ENCODE peak calls at places on chromosomes 6 and 20, in nine cellular contexts. N, F, Y, K, B, E, L, P and G are unnamed samples.

GRCh38 chr6:3305831-3306230 is 47.1 kb downstream of the PSMG4 start:
- DNase-seq in N (no peak), F (no peak), Y (no peak), K (no peak), B (no peak), E (peak), L (no peak), P (no peak), G (no peak)

GRCh38 chr20:9831032-9831431 is 7.8 kb downstream of the PAK5 start:
- DNase-seq in N (no peak), F (no peak), Y (no peak), K (no peak), B (no peak), E (no peak), L (no peak), P (no peak), G (no peak)

GRCh38 chr6:82954351-82954750 is 111.3 kb downstream of the UBE3D start:
- DNase-seq in N (no peak), F (no peak), Y (peak), K (no peak), B (no peak), E (no peak), L (no peak), P (no peak), G (no peak)

GRCh38 chr20:13819885-13820645 is 35.2 kb downstream of the NDUFAF5 start:
- DNase-seq in N (no peak), F (peak), Y (peak), K (peak), B (no peak), E (peak), L (peak), P (peak), G (no peak)

GRCh38 chr6:33926451-33926850 is 122.6 kb upstream of the MLN start:
- DNase-seq in N (no peak), F (no peak), Y (no peak), K (no peak), B (no peak), E (no peak), L (no peak), P (peak), G (no peak)

GRCh38 chr6:100209323-100210137 is 215.5 kb upstream of the MCHR2 start:
- DNase-seq in N (no peak), F (no peak), Y (peak), K (no peak), B (no peak), E (no peak), L (no peak), P (no peak), G (no peak)

GRCh38 chr6:10695086-10695657 is 400 bp downstream of the PAK1IP1 start:
- DNase-seq in N (no peak), F (no peak), Y (peak), K (no peak), B (no peak), E (no peak), L (no peak), P (no peak), G (no peak)

GRCh38 chr20:62898970-62899632 is 27.2 kb downstream of the DIDO1 start:
- DNase-seq in N (no peak), F (no peak), Y (no peak), K (no peak), B (no peak), E (no peak), L (no peak), P (no peak), G (peak)

GRCh38 chr6:3221579-3221978 is 5.9 kb downstream of the TUBB2B start:
- DNase-seq in N (no peak), F (no peak), Y (no peak), K (no peak), B (no peak), E (no peak), L (no peak), P (no peak), G (no peak)

GRCh38 chr6:112232845-112233256 is 21.5 kb downstream of the LAMA4 start:
- DNase-seq in N (no peak), F (no peak), Y (peak), K (no peak), B (no peak), E (peak), L (no peak), P (no peak), G (no peak)

GRCh38 chr6:53992522-53992921 is 118.7 kb upstream of the MLIP start:
- DNase-seq in N (no peak), F (no peak), Y (no peak), K (no peak), B (no peak), E (no peak), L (no peak), P (no peak), G (no peak)

GRCh38 chr20:38272398-38272797 is 11.9 kb upstream of the KIAA1755 start:
- DNase-seq in N (no peak), F (no peak), Y (peak), K (no peak), B (no peak), E (no peak), L (no peak), P (no peak), G (no peak)

GRCh38 chr6:99119109-99120031 is 171.6 kb upstream of the FBXL4 start:
- DNase-seq in N (no peak), F (no peak), Y (peak), K (peak), B (no peak), E (no peak), L (no peak), P (peak), G (no peak)

GRCh38 chr6:5135783-5136376 is 50.7 kb downstream of the PPP1R3G start:
- DNase-seq in N (no peak), F (no peak), Y (no peak), K (no peak), B (no peak), E (no peak), L (no peak), P (no peak), G (no peak)

GRCh38 chr20:21323640-21324039 is 20.5 kb downstream of the XRN2 start:
- DNase-seq in N (no peak), F (no peak), Y (peak), K (no peak), B (no peak), E (no peak), L (no peak), P (peak), G (no peak)

GRCh38 chr6:158290659-158291058 is 21.6 kb upstream of the TULP4 start:
- DNase-seq in N (no peak), F (peak), Y (no peak), K (no peak), B (no peak), E (no peak), L (no peak), P (no peak), G (peak)

GRCh38 chr20:47857142-47857993 is 72.1 kb upstream of the SULF2 start:
- DNase-seq in N (no peak), F (no peak), Y (no peak), K (peak), B (no peak), E (peak), L (peak), P (no peak), G (peak)

GRCh38 chr6:131852200-131852599 is 44.4 kb downstream of the ENPP1 start:
- DNase-seq in N (no peak), F (no peak), Y (no peak), K (no peak), B (no peak), E (no peak), L (no peak), P (no peak), G (no peak)

GRCh38 chr6:36886948-36887347 is 1.2 kb downstream of the C6orf89 start:
- DNase-seq in N (no peak), F (no peak), Y (no peak), K (no peak), B (no peak), E (no peak), L (no peak), P (no peak), G (no peak)
- TF ChIP-seq POLR2A in N (no peak), F (no peak), Y (no peak), K (no peak), B (no peak), E (no peak), L (no peak), P (no peak), G (no peak)

DNA sequence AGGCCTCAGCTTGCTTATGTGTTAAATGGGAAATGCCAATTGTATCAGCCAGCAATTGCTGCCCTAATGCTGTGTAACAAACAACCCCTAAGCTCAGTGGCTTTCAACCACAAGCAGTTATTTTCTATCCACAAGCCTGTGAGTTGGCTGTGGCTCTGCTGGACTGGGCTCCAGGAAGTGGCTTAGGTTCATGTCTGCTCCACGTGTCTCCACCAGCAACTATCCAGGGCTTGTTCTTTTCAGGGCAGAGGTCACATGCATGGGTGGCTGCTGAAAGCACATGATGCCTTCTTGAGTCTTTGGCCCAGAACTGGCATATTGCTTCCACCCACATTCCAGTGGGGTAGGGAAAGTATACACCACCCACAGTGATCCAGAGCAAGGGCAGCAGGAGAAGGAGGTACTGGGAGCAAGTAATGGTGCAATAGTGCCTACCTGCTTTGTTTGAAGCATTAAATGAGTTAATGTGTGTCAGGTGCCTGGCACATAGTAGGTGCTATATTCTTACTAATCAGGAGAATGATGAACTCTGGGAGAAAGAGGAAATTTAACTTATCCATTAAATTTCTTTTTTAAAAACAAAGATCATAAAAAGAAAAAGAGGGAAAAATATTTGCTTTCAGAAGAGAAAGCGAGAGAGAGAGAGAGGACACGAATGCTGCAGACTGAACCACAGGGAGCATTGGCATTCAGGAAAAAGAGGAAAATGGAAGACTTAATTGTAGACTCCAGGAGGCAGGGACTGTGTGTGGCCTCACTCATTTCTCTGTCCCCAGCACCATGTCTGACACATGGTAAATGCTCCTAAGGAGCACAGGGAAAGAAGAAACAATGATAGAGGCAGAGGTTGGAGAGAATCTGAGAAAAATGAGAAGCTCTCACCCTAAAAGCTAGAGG is 25.2 kb upstream of the RNF24 start:
- DNase-seq in N (no peak), F (peak), Y (no peak), K (no peak), B (no peak), E (no peak), L (no peak), P (no peak), G (no peak)
- TF ChIP-seq POLR2A in N (no peak), F (no peak), Y (no peak), K (no peak), B (no peak), E (no peak), L (no peak), P (no peak), G (no peak)

DNA sequence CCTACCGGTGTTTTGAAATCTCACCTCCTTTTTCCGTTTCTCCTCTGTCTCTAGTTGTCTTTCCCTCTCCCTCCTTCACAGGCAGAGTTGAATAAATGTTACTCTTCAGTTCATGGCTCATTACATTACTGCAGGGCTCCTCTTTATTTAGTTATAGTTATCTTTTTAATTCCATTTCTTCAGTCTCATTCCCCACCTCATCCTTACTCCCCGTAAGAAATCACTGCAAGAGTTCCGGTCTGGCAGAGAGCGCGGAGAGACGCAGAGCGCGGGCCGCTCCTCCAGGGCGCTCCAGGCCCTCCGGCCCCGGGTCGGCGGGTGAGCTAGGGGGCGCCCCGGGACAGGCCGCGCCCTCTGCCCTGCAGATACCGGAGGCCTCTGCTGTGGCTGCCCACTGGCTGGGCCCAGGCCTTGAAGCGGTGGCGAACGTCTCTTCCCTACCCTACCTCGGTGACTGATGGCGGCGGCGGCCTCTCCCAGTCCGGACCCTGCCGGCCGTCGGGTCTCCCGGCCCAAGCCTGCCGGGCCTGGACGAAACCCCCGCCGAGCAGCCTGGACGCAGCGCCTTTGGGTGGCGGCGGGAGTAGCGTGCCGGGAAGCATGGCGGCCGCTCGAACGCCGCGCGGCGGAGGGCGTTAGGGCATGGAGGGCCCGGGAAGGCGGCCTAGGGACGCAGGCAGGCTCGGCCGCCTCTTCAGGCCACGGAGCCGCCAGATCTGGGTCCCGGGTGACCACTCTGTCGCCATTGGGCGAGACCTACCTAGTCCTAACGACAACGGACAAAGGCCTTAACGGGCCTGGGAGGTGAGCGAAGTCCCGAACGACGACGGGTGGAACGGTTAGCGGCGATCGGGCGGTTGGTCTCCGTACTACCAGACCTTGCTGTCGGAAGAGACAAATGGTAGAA is 16.4 kb upstream of the HMGN4 start:
- DNase-seq in N (peak), F (peak), Y (peak), K (peak), B (peak), E (peak), L (peak), P (no peak), G (peak)
- TF ChIP-seq POLR2A in N (no peak), F (no peak), Y (peak), K (peak), B (peak), E (no peak), L (peak), P (no peak), G (peak)

GRCh38 chr6:21836292-21836691 is 242.7 kb downstream of the SOX4 start:
- DNase-seq in N (no peak), F (no peak), Y (no peak), K (no peak), B (no peak), E (no peak), L (no peak), P (no peak), G (no peak)

GRCh38 chr6:21845018-21845417 is 251.5 kb downstream of the SOX4 start:
- DNase-seq in N (no peak), F (no peak), Y (no peak), K (no peak), B (no peak), E (no peak), L (no peak), P (no peak), G (no peak)

GRCh38 chr6:21842875-21843274 is 249.3 kb downstream of the SOX4 start:
- DNase-seq in N (no peak), F (no peak), Y (no peak), K (no peak), B (no peak), E (no peak), L (no peak), P (no peak), G (no peak)

GRCh38 chr6:21836772-21837460 is 243.4 kb downstream of the SOX4 start:
- DNase-seq in N (no peak), F (no peak), Y (no peak), K (no peak), B (no peak), E (no peak), L (no peak), P (no peak), G (no peak)

DNA sequence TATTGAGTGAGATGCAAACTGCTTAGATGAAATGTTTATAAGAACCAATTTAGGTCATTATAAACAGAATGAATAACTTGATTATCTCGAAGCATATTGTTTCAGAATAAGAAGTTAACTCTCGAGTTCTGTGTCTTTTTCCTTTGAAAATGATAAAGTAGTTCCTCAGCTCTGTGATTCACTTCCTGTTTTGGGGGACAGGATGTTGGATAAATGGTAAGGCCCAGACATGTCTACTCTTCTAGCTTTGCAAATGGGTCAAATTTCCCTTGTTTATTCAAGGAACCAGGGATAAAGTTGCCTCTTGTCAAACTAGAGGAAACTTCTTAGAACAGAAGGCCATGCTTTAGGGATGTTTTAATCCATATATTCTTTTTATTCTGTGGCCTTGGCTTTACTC is 246.9 kb downstream of the SOX4 start:
- DNase-seq in N (no peak), F (no peak), Y (peak), K (no peak), B (no peak), E (no peak), L (no peak), P (no peak), G (no peak)
- TF ChIP-seq POLR2A in N (no peak), F (no peak), Y (no peak), K (no peak), B (no peak), E (no peak), L (no peak), P (no peak), G (no peak)

DNA sequence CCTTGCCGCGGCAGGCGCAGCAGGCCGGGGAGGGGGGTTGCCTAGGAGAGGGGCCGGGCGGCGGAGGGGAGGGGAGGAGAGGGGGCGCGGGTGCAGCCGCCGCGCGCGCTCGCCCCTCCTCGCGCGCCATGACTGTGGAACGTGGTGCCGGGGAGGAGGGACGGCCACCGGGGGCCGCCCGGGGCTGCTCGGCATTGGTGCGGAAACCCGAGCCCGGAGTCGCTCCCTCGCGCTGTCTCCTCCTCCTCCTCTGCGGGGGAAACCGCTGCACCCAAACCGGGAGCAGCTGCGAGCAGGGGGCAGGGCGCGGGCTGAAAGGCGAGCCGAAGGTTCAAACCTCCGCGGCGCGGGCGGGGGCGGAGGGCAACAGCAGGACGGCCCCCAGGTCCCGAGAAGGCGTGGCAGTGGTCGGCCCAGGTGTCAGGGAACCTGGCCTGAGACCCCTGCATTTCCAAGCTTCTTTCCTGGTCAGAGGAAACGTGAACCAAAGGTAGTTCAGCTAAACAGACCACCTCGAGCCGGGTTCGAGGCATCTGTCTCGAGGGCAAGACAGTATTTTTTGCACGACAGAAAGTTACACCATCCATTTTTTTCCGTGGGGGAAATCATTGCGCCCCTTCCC is 1.4 kb upstream of the TRERF1 start:
- DNase-seq in N (peak), F (peak), Y (peak), K (peak), B (no peak), E (peak), L (peak), P (peak), G (peak)
- TF ChIP-seq POLR2A in N (peak), F (no peak), Y (no peak), K (peak), B (peak), E (peak), L (peak), P (peak), G (peak)

DNA sequence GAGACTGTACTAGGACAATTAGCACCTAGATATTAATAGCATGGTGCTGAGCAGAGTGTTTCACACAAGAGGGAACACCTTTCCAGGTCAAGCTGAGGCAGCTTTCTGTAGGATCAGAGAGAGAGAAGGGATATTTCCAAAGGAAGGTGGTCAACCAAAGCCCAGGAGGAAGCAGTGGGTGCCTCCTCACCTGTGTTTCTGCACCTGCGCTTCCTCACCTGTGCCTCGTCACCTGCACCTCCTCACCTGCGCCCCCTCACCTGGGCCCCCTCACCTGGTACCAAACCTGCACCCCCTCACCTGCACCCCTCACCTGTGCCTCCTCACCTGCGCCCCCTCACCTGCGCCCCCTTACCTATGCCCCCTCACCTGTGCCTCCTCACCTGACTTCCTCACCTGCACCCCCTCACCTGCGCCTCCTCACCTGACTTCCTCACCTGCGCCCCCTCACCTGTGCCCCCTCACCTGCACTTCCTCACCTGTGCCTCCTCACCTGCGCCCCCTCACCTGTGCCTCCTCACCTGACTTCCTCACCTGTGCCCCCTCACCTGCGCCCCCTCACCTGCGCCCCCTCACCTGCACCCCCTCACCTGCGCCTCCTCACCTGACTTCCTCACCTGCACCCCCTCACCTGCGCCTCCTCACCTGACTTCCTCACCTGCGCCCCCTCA is 67.9 kb downstream of the TTLL2 start:
- DNase-seq in N (no peak), F (no peak), Y (no peak), K (no peak), B (no peak), E (no peak), L (no peak), P (no peak), G (no peak)
- TF ChIP-seq POLR2A in N (no peak), F (no peak), Y (no peak), K (no peak), B (no peak), E (no peak), L (no peak), P (no peak), G (no peak)